ENCODE peak calls at places on chromosomes 3 and 15, in four cellular contexts. W is transverse colon, I is GM12891, C is H54. Y is an unnamed sample.

GRCh38 chr3:69149586-69149985 is 27.2 kb upstream of the LMOD3 start:
- DNase-seq in W (no peak), I (no peak), C (no peak), Y (no peak)

GRCh38 chr3:51268132-51268531 is 117.0 kb upstream of the MANF start:
- DNase-seq in W (no peak), I (no peak), C (no peak), Y (no peak)

GRCh38 chr15:89023311-89023961 is 64.8 kb upstream of the ABHD2 start:
- DNase-seq in W (no peak), I (no peak), C (no peak), Y (no peak)

GRCh38 chr3:170178631-170179030 is 2.9 kb downstream of the PHC3 start:
- DNase-seq in W (peak; percentile 41), I (peak; percentile 36), C (no peak), Y (no peak)

GRCh38 chr3:179297971-179298725 is 24.7 kb upstream of the ZNF639 start:
- DNase-seq in W (no peak), I (no peak), C (no peak), Y (no peak)

GRCh38 chr3:162629372-162629771 is 1132.8 kb downstream of the OTOL1 start:
- DNase-seq in W (no peak), I (no peak), C (no peak), Y (no peak)

GRCh38 chr15:80480909-80481308 is 76.7 kb downstream of the ARNT2 start:
- DNase-seq in W (peak; percentile 22), I (no peak), C (peak; percentile 35), Y (no peak)

GRCh38 chr3:129656659-129657247 is 50.3 kb upstream of the PLXND1 start:
- DNase-seq in W (no peak), I (no peak), C (no peak), Y (no peak)

GRCh38 chr15:69554321-69554961 is 101.8 kb downstream of the RPLP1 start:
- DNase-seq in W (peak; percentile 66), I (no peak), C (no peak), Y (no peak)

GRCh38 chr3:99900248-99900647 is 82.6 kb downstream of the CMSS1 start:
- DNase-seq in W (no peak), I (no peak), C (no peak), Y (no peak)

GRCh38 chr15:72229076-72229946 is 1.7 kb downstream of the PKM start:
- DNase-seq in W (no peak), I (no peak), C (no peak), Y (no peak)
- TF ChIP-seq POLR2A in W (no peak), I (peak; percentile 81), C (no peak), Y (no peak)

GRCh38 chr3:197001972-197002700 is 27.5 kb downstream of the MELTF start:
- DNase-seq in W (no peak), I (no peak), C (no peak), Y (no peak)

GRCh38 chr3:197000211-197000610 is 29.4 kb downstream of the MELTF start:
- DNase-seq in W (no peak), I (no peak), C (no peak), Y (no peak)

GRCh38 chr3:196998966-196999760 is 30.5 kb downstream of the MELTF start:
- DNase-seq in W (no peak), I (no peak), C (no peak), Y (no peak)

GRCh38 chr3:197002701-197003454 is 26.7 kb downstream of the MELTF start:
- DNase-seq in W (peak; percentile 91), I (peak; percentile 98), C (peak; percentile 98), Y (peak; percentile 85)

DNA sequence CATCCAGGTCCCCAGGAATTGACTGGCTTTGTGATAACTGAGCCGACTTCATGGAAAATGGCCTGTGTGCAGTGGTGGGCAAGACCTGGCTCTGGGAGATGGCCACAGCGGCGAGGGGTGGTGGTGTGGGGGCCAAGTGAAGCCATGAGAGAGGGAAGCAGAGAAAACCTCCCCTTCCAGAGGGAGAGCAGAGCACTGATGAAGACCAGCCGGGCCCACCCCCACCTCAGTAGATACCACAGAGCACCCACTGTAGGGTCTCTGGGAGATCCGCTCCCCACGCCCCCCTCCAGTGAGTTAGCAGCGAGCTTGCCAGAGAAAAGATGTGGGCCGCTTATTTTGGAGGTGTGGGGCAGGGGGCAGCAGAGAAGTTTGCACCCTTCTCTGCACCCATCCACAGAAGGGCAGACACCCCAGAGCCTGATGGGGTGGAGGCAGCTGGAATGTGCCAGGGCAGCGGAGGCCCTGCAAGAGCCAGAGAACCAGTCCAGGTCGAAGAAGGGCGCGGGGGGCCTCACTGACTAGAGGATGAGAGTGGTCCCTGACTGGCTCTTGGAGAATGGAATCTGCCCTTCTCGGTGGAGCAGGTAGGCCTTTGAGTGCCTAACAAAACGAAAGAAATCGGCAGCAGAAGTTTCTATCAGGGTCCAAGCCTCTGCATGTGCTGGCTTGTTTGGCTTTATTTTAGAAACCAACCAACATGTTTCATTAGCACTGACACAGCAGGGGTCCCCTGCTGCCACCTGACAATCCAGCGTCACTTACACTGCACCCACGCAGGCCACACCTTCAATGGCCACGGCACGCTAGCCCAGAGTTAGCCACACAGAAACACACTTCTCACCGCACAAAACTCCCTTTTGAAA is 28.3 kb downstream of the MELTF start:
- DNase-seq in W (no peak), I (no peak), C (no peak), Y (no peak)
- TF ChIP-seq POLR2A in W (no peak), I (no peak), C (no peak), Y (no peak)

DNA sequence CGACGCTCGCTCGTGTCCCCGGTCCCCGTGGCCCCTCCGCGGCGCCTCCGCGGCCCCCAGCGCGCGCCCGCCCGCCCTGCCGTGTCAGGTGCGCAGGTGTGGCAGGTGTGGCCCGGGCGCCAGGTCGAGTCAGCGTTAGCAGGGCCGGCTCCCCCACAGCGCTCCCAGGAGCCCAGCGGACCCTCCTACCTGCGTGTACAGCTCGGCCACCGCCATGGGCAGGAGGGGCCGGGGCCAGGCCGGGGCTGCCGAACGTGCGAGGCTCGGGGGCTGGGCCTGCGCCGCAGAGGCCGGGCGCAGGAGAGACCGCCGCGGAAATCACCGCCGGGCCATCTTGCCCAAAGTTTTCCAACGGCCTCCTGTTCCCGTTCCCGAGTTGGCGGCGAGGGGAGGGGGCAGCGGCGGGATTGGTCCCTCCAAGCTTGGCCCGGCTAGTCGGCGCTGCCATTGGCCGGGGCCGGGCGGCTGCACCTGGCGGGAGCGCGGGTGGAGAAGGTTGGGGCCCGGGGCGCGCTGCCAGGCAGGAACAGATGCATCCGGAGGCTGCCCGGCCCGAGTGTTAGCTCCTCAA is at the start of gene MYO5C:
- DNase-seq in W (peak; percentile 91), I (peak; percentile 28), C (no peak), Y (no peak)
- TF ChIP-seq POLR2A in W (peak; percentile 83), I (no peak), C (no peak), Y (no peak)

DNA sequence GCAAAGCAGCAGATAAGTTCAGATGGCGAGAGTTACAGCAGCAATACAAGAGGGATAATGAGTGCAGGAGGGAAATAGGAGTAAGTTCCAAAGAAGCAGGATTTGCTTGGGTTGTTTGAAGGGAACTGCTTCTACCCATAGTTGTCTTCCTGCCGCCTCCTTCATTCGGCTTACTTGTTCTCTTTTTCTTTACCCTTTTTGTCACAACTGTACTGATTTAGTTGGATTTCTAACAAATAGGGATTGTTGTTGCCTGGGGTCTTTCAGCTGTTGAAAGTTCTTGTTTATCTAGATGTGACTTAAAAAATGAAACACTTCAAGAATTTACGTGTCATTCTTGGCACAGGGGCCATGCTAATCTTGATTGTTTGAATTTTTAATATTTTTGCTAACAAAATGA is 25.9 kb downstream of the MORF4L1 start:
- DNase-seq in W (no peak), I (no peak), C (no peak), Y (no peak)
- TF ChIP-seq POLR2A in W (no peak), I (peak; percentile 21), C (no peak), Y (no peak)